ENCODE peak calls at places on chromosomes 2 and 18, in five cellular contexts. One of them, this sample, is unnamed.
A peak's percentile ranks its signal among the peaks of the same experiment; 100 is the strongest.

GRCh38 chr2:191622374-191623320 is 55.3 kb upstream of the NABP1 start:
- DNase-seq in mesenchymal stem cell: no peak
- DNase-seq in H9: no peak
- DNase-seq in H1: no peak
- DNase-seq in IMR-90: no peak
- DNase-seq in this sample: no peak

GRCh38 chr2:113046465-113046864 is 6.2 kb downstream of the IL36B start:
- DNase-seq in H1: no peak
- DNase-seq in IMR-90: no peak
- DNase-seq in H9: no peak
- DNase-seq in mesenchymal stem cell: no peak
- DNase-seq in this sample: no peak

GRCh38 chr2:241849616-241850543 is 8.8 kb downstream of the PDCD1 start:
- DNase-seq in mesenchymal stem cell: no peak
- DNase-seq in H9: peak; percentile 13
- DNase-seq in H1: peak; percentile 42
- DNase-seq in IMR-90: no peak
- DNase-seq in this sample: no peak

GRCh38 chr2:88694015-88694414 is 2.5 kb downstream of the RPIA start:
- DNase-seq in IMR-90: no peak
- DNase-seq in H1: no peak
- DNase-seq in mesenchymal stem cell: no peak
- DNase-seq in H9: no peak
- DNase-seq in this sample: no peak

GRCh38 chr2:240927390-240927781 is 21.2 kb downstream of the CROCC2 start:
- DNase-seq in mesenchymal stem cell: no peak
- DNase-seq in IMR-90: no peak
- DNase-seq in H9: no peak
- DNase-seq in H1: no peak
- DNase-seq in this sample: no peak

GRCh38 chr18:47151457-47151856 is 1.2 kb upstream of the HDHD2 start:
- DNase-seq in H1: no peak
- DNase-seq in mesenchymal stem cell: no peak
- DNase-seq in IMR-90: no peak
- DNase-seq in H9: no peak
- DNase-seq in this sample: no peak

GRCh38 chr2:154466226-154466625 is 232.3 kb upstream of the KCNJ3 start:
- DNase-seq in H9: no peak
- DNase-seq in mesenchymal stem cell: no peak
- DNase-seq in IMR-90: no peak
- DNase-seq in H1: no peak
- DNase-seq in this sample: no peak

GRCh38 chr18:23994361-23994902 is 20.1 kb upstream of the TTC39C start:
- DNase-seq in H1: no peak
- DNase-seq in mesenchymal stem cell: peak; percentile 76
- DNase-seq in H9: no peak
- DNase-seq in IMR-90: peak; percentile 96
- DNase-seq in this sample: no peak

GRCh38 chr2:96839288-96839874 is 4.4 kb downstream of the ANKRD23 start:
- DNase-seq in H1: peak; percentile 64
- DNase-seq in mesenchymal stem cell: no peak
- DNase-seq in H9: peak; percentile 73
- DNase-seq in IMR-90: no peak
- DNase-seq in this sample: no peak

GRCh38 chr2:112688086-112688880 is 32.5 kb upstream of the NT5DC4 start:
- DNase-seq in mesenchymal stem cell: peak; percentile 38
- DNase-seq in IMR-90: no peak
- DNase-seq in H9: no peak
- DNase-seq in H1: no peak
- DNase-seq in this sample: no peak

GRCh38 chr18:4252840-4253239 is 202.3 kb downstream of the DLGAP1 start:
- DNase-seq in mesenchymal stem cell: no peak
- DNase-seq in IMR-90: no peak
- DNase-seq in H9: no peak
- DNase-seq in H1: no peak
- DNase-seq in this sample: no peak

GRCh38 chr2:31132786-31133185 is 5.5 kb downstream of the GALNT14 start:
- DNase-seq in mesenchymal stem cell: no peak
- DNase-seq in H9: no peak
- DNase-seq in IMR-90: no peak
- DNase-seq in H1: no peak
- DNase-seq in this sample: no peak

GRCh38 chr18:32362484-32362883 is 108.2 kb downstream of the GAREM1 start:
- DNase-seq in H9: no peak
- DNase-seq in H1: no peak
- DNase-seq in mesenchymal stem cell: no peak
- DNase-seq in IMR-90: peak; percentile 28
- DNase-seq in this sample: no peak

GRCh38 chr2:54954705-54955357 is 95.4 kb downstream of the RTN4 start:
- DNase-seq in H1: no peak
- DNase-seq in H9: no peak
- DNase-seq in mesenchymal stem cell: no peak
- DNase-seq in IMR-90: no peak
- DNase-seq in this sample: no peak

GRCh38 chr18:75544051-75544481 is 116.6 kb upstream of the SMIM21 start:
- DNase-seq in H1: no peak
- DNase-seq in H9: no peak
- DNase-seq in IMR-90: peak; percentile 48
- DNase-seq in mesenchymal stem cell: peak; percentile 19
- DNase-seq in this sample: no peak

GRCh38 chr2:12261993-12262680 is 454.6 kb upstream of the TRIB2 start:
- DNase-seq in H9: no peak
- DNase-seq in mesenchymal stem cell: no peak
- DNase-seq in H1: no peak
- DNase-seq in IMR-90: peak; percentile 39
- DNase-seq in this sample: no peak

GRCh38 chr2:144162652-144163051 is 357.3 kb downstream of the ZEB2 start:
- DNase-seq in IMR-90: no peak
- DNase-seq in H1: peak; percentile 55
- DNase-seq in mesenchymal stem cell: no peak
- DNase-seq in H9: peak; percentile 53
- DNase-seq in this sample: no peak

GRCh38 chr2:95525294-95526035 is 40.9 kb upstream of the TRIM43B start:
- DNase-seq in IMR-90: no peak
- DNase-seq in H1: no peak
- DNase-seq in mesenchymal stem cell: no peak
- DNase-seq in H9: no peak
- DNase-seq in this sample: no peak

GRCh38 chr2:152189622-152190495 is 14.3 kb upstream of the STAM2 start:
- DNase-seq in IMR-90: peak; percentile 77
- DNase-seq in H9: no peak
- DNase-seq in mesenchymal stem cell: peak; percentile 74
- DNase-seq in H1: no peak
- DNase-seq in this sample: peak; percentile 36

GRCh38 chr2:239058746-239059145 is 210.9 kb downstream of the TWIST2 start:
- DNase-seq in H9: no peak
- DNase-seq in mesenchymal stem cell: no peak
- DNase-seq in H1: no peak
- DNase-seq in IMR-90: no peak
- DNase-seq in this sample: no peak

DNA sequence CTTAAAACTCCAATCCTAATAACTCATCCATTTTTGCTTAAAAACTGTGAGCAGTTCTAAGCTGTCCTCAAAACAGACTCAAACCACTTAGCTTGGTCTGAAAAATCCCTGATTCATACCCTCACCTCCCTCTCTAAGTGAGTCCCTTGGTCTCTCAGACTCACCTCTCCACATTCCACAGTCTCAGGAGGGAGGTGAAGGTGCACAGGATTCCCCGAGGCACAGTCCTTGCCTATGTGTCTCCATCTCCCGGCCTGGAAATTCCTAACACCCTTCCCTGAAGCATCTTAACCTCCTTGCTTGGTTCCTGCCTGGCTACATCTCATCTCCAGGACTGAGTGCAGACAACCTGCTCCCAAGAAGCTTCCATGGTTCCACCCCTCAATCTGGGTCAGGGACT is 45.0 kb downstream of the CYRIA start:
- DNase-seq in IMR-90: no peak
- DNase-seq in mesenchymal stem cell: no peak
- DNase-seq in H9: no peak
- DNase-seq in H1: no peak
- DNase-seq in this sample: no peak
- H4K91ac ChIP-seq in IMR-90: no peak overlapping the region
- H4K91ac ChIP-seq in mesenchymal stem cell: peak overlapping the region; percentile 70
- H4K91ac ChIP-seq in H9: no peak overlapping the region
- H4K91ac ChIP-seq in H1: no peak overlapping the region
- H4K91ac ChIP-seq in this sample: no peak overlapping the region

GRCh38 chr2:46177461-46178089 is 119.6 kb upstream of the EPAS1 start:
- DNase-seq in H9: no peak
- DNase-seq in H1: no peak
- DNase-seq in mesenchymal stem cell: peak; percentile 63
- DNase-seq in IMR-90: peak; percentile 75
- DNase-seq in this sample: no peak

GRCh38 chr2:46173030-46173429 is 124.2 kb upstream of the EPAS1 start:
- DNase-seq in H1: no peak
- DNase-seq in mesenchymal stem cell: no peak
- DNase-seq in IMR-90: no peak
- DNase-seq in H9: no peak
- DNase-seq in this sample: no peak

GRCh38 chr2:46174559-46175170 is 122.5 kb upstream of the EPAS1 start:
- DNase-seq in mesenchymal stem cell: no peak
- DNase-seq in IMR-90: no peak
- DNase-seq in H1: no peak
- DNase-seq in H9: no peak
- DNase-seq in this sample: no peak

GRCh38 chr2:46173636-46174253 is 123.5 kb upstream of the EPAS1 start:
- DNase-seq in IMR-90: no peak
- DNase-seq in mesenchymal stem cell: no peak
- DNase-seq in H1: no peak
- DNase-seq in H9: no peak
- DNase-seq in this sample: no peak

DNA sequence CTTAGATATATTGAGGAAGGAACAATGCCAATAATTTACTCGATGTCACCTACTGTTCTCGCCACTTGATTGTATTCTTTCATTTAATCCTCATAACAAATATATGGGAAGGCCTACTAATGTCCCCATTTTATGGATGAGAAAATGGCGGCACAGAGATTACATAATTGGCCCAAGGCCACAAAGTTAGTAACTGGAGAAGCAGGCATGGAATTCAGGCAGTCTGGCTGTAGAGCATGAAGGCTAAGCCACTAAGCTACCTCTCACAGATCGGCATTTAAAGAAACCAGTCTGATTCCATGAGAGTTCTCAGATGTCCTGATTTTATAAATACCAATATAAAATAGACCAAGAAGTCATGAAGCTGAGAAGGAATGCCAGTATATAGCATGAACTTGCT is 121.8 kb upstream of the EPAS1 start:
- DNase-seq in IMR-90: peak; percentile 68
- DNase-seq in mesenchymal stem cell: no peak
- DNase-seq in H9: no peak
- DNase-seq in H1: no peak
- DNase-seq in this sample: no peak
- H3K79me1 ChIP-seq in IMR-90: peaks cover 35% of the 10 kb centered on the region
- H3K79me1 ChIP-seq in mesenchymal stem cell: no peaks in the 10 kb centered on the region
- H3K79me1 ChIP-seq in H9: no peaks in the 10 kb centered on the region
- H3K79me1 ChIP-seq in H1: no peaks in the 10 kb centered on the region
- H3K79me1 ChIP-seq in this sample: no peaks in the 10 kb centered on the region

DNA sequence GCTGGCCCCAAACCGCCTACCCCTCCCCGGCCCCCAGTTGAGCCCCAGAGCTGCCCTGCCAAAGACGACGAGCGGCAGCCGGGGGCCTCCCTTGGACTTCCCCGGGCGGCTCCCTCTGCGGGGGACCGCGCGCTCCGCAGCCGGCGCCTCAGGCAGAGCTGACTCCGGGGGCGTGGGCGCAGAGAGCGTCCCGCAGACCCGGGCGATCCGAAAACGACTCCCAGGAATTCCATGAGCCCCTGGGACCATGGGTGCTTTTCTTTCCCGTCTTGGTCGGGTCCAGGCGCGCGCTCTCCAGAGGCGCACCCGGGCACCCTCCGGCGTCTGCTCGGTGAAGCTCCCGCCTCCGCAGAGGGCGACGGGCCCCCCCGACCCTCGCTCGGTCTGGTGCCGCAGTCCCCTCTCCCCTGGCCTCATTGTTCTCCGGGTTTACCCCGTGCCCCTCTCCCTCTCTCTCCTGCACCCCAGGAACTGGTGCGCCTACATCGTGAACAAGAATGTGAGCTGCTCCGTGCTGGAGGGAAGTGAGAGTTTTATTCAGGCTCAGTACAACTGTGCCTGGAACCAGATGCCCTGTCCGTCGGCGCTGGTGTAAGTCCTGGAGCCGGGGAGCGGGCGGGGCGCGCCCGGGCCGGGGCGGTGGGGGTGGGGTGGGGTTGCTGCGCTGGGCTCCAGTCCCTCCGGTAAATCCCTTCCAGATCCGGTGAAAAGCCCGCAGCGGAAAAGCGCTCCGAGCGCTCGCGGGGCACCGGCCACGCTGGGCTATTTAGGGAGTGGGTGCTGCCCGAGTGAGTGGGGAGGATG is 737 bp downstream of the EMILIN2 start:
- DNase-seq in mesenchymal stem cell: peak; percentile 30
- DNase-seq in H1: peak; percentile 71
- DNase-seq in IMR-90: no peak
- DNase-seq in H9: peak; percentile 56
- DNase-seq in this sample: peak; percentile 38
- H3K4me2 ChIP-seq in mesenchymal stem cell: peak overlapping the region; percentile 96
- H3K4me2 ChIP-seq in H1: peak overlapping the region; percentile 81
- H3K4me2 ChIP-seq in IMR-90: peak overlapping the region; percentile 81
- H3K4me2 ChIP-seq in H9: peak overlapping the region; percentile 46
- H3K4me2 ChIP-seq in this sample: peak overlapping the region; percentile 89

DNA sequence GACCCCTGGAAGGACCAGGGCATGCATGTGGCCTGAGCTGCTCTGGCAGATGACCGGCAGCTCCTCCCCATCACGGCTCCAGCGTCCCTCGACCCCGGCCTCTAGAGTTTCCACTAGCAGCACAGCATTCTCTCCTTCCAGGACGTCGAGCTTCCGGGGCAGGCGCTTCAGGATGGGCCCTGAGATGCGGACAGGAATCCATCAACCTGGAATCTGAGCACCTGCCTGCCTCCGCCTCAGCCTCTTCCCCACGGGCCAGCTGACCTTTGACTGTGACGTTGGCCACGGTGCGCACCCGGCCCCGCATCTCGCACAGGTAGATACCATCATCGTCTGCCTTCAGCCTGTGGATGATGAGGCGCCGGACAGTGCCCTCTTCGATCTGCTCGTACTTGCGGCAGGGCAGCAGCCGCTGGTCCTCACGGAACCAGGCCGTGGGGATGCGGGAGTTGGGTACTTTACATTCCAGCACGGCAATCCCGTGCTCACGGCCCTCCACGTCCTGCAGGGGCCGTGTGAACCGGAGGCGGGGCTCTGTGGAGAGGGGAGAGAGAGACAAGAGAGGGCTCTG is 3.5 kb downstream of the OBSL1 start:
- DNase-seq in IMR-90: no peak
- DNase-seq in H1: no peak
- DNase-seq in H9: no peak
- DNase-seq in mesenchymal stem cell: no peak
- DNase-seq in this sample: no peak
- H4K91ac ChIP-seq in IMR-90: no peak overlapping the region
- H4K91ac ChIP-seq in H1: peak overlapping the region; percentile 91
- H4K91ac ChIP-seq in H9: no peak overlapping the region
- H4K91ac ChIP-seq in mesenchymal stem cell: no peak overlapping the region
- H4K91ac ChIP-seq in this sample: no peak overlapping the region

DNA sequence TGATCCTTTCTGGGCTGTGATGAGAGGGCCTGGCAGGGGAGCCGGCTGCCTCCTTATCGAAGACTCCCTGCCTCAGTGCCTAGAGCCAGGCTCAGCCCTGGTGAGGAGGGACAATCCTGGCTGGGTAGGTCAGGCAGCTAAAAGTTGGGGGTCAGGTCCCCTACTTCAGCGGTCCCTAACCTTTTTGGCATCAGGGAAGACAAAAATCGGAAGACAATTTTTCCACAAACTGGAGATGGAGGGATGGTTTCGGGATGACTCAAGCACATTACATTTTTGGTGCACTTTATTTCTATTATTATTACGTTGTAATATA is 53.1 kb downstream of the HS1BP3 start:
- DNase-seq in IMR-90: no peak
- DNase-seq in H9: no peak
- DNase-seq in mesenchymal stem cell: no peak
- DNase-seq in H1: no peak
- DNase-seq in this sample: no peak
- H3K79me1 ChIP-seq in IMR-90: peaks cover 5% of the 10 kb centered on the region
- H3K79me1 ChIP-seq in H9: no peaks in the 10 kb centered on the region
- H3K79me1 ChIP-seq in mesenchymal stem cell: no peaks in the 10 kb centered on the region
- H3K79me1 ChIP-seq in H1: no peaks in the 10 kb centered on the region
- H3K79me1 ChIP-seq in this sample: no peaks in the 10 kb centered on the region

This sample was measured in neuronal stem cell.